ENCODE peak calls at places on chromosome 1, in seven cellular contexts. W is small intestine; J is left cardiac atrium; R is neural crest cell; N is pancreas; T is stimulated activated CD8-positive, alpha-beta memory T cell treated with anti-CD3 and anti-CD28 coated beads, Interleukin-12 subunit alpha, Interleukin-12 subunit beta, amount 100 ng/mL, for 1 hour; M is effector CD4-positive, alpha-beta T cell. H is an unnamed sample.

GRCh38 chr1:26094677-26095383 is 16.8 kb upstream of the PDIK1L start:
- DNase-seq in W (no peak), J (peak), R (peak), N (no peak), T (no peak), M (no peak), H (peak)

GRCh38 chr1:11157394-11157793 is 31.8 kb upstream of the ANGPTL7 start:
- DNase-seq in W (no peak), J (peak), R (no peak), N (no peak), T (no peak), M (no peak), H (no peak)

GRCh38 chr1:226943156-226943555 is 3.1 kb downstream of the COQ8A start:
- DNase-seq in W (peak), J (no peak), R (no peak), N (no peak), T (no peak), M (no peak), H (no peak)

GRCh38 chr1:39116868-39117728 is 87.4 kb upstream of the MACF1 start:
- DNase-seq in W (peak), J (no peak), R (no peak), N (no peak), T (no peak), M (no peak), H (no peak)

GRCh38 chr1:20400341-20401177 is 85.5 kb downstream of the CAMK2N1 start:
- DNase-seq in W (no peak), J (no peak), R (no peak), N (no peak), T (no peak), M (no peak), H (peak)

GRCh38 chr1:19648689-19649088 is 4.6 kb downstream of the NBL1 start:
- DNase-seq in W (peak), J (peak), R (no peak), N (no peak), T (no peak), M (no peak), H (no peak)

GRCh38 chr1:1889847-1890505 is 911 bp downstream of the GNB1 start:
- DNase-seq in W (no peak), J (peak), R (peak), N (peak), T (peak), M (peak), H (no peak)

GRCh38 chr1:47558601-47559593 is 121.1 kb downstream of the FOXD2 start:
- DNase-seq in W (peak), J (no peak), R (no peak), N (peak), T (no peak), M (no peak), H (no peak)

GRCh38 chr1:66373072-66373685 is 160.8 kb upstream of the SGIP1 start:
- DNase-seq in W (no peak), J (no peak), R (no peak), N (no peak), T (no peak), M (no peak), H (no peak)

GRCh38 chr1:226308166-226308722 is 720 bp downstream of the LIN9 start:
- DNase-seq in W (peak), J (no peak), R (peak), N (peak), T (no peak), M (no peak), H (no peak)

GRCh38 chr1:151693057-151693651 is 23.4 kb downstream of the CELF3 start:
- DNase-seq in W (peak), J (no peak), R (no peak), N (no peak), T (no peak), M (no peak), H (no peak)

H was measured in ecto neural progenitor cell.